ENCODE peak calls at places on chromosome 2, in four cellular contexts. N, Z, P and B are unnamed samples.

GRCh38 chr2:37326285-37326684 is 1.7 kb upstream of the PRKD3 start:
- DNase-seq in N (peak; percentile 13), Z (no peak), P (no peak), B (no peak)

GRCh38 chr2:229130522-229130921 is 140.6 kb downstream of the PID1 start:
- DNase-seq in N (no peak), Z (no peak), P (no peak), B (no peak)

GRCh38 chr2:168740360-168740759 is 62.1 kb upstream of the NOSTRIN start:
- DNase-seq in N (no peak), Z (no peak), P (no peak), B (no peak)

GRCh38 chr2:63827749-63828148 is 13.9 kb upstream of the UGP2 start:
- DNase-seq in N (peak; percentile 43), Z (no peak), P (no peak), B (no peak)

GRCh38 chr2:172409042-172409441 is 18.3 kb upstream of the ITGA6 start:
- DNase-seq in N (no peak), Z (no peak), P (no peak), B (no peak)

GRCh38 chr2:69601179-69601612 is 42.3 kb downstream of the AAK1 start:
- DNase-seq in N (peak; percentile 87), Z (no peak), P (no peak), B (no peak)

GRCh38 chr2:202249521-202249850 is 11.1 kb upstream of the SUMO1 start:
- DNase-seq in N (no peak), Z (no peak), P (no peak), B (no peak)

GRCh38 chr2:224433442-224433841 is 31.5 kb upstream of the FAM124B start:
- DNase-seq in N (no peak), Z (no peak), P (no peak), B (no peak)

GRCh38 chr2:11004206-11004605 is 92.5 kb downstream of the KCNF1 start:
- DNase-seq in N (no peak), Z (no peak), P (peak; percentile 38), B (no peak)
- TF ChIP-seq SPI1 in N (no peak), Z (no peak), P (no peak), B (no peak)

GRCh38 chr2:28407131-28407975 is 14.7 kb downstream of the FOSL2 start:
- DNase-seq in N (no peak), Z (no peak), P (no peak), B (no peak)

GRCh38 chr2:28411166-28411755 is 18.6 kb downstream of the FOSL2 start:
- DNase-seq in N (no peak), Z (no peak), P (no peak), B (no peak)

GRCh38 chr2:28407976-28408690 is 15.5 kb downstream of the FOSL2 start:
- DNase-seq in N (no peak), Z (no peak), P (no peak), B (no peak)

GRCh38 chr2:28406276-28407096 is 13.8 kb downstream of the FOSL2 start:
- DNase-seq in N (no peak), Z (no peak), P (peak; percentile 82), B (no peak)

DNA sequence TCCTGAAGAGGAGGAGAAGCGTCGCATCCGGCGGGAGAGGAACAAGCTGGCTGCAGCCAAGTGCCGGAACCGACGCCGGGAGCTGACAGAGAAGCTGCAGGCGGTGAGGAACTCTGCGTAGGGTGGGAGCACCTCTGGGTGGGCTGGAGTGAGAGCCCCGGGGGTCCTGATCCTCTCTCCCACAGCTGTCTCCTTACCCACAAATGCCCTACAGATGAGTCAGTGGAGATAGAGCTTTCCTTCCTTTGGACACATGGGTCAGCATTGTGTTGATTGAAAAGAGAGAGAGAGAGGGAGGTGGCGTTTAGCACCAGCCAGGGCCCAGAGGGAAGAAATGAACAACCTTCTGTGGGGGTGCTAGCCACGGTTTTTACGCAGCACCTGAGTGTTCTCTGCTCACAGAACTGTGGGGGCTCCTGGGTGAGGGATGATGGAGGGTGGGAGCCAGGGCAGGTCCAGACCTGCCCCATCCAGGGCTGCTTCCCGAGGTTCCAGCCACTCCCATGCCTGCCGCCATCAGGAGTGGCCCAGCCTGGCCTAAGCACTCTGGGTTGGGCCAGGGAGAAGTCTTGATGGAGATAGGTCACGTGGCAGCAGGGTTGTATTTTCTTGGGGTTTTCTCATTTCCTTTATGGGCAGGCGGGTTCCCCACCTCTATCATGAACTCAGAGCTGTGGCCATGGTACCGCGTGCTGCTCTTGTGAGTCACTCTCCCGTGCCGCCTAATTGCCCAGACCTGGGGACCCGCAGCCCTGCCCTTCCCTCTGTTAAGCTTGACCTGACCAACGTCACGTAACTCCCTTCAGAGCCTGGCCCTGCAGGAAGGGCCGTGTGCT is 16.3 kb downstream of the FOSL2 start:
- DNase-seq in N (no peak), Z (no peak), P (no peak), B (no peak)
- TF ChIP-seq POLR2AphosphoS5 in N (no peak), Z (no peak), P (no peak), B (no peak)

DNA sequence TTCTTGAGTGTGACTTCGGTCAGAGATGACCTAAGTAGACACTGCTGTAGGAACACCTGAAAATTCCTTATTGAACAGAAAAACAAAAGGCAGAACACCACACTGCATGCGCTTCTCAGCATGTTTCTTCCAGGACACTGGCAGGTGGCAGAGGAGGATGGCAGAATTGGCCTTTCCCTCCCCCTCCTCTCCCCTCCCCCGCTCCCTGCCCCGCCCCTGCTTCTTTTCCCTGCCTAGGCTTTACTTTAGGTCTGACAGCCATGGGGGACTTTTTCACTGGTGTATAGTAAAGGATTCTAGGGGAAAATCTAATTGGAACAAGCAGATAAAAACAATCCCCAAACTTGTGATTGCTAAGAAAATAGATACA is 109.6 kb downstream of the NOL10 start:
- DNase-seq in N (no peak), Z (no peak), P (no peak), B (no peak)
- TF ChIP-seq SPI1 in N (no peak), Z (no peak), P (no peak), B (no peak)

GRCh38 chr2:39568561-39569006 is 97.1 kb upstream of the TMEM178A start:
- DNase-seq in N (no peak), Z (no peak), P (no peak), B (no peak)
- TF ChIP-seq POLR2AphosphoS5 in N (no peak), Z (no peak), P (no peak), B (no peak)